ENCODE peak calls at places on chromosomes 12 and 14, in nine cellular contexts. D is effector CD4-positive, alpha-beta T cell; H is EL; P is bronchial epithelial cell; I is GM12865; K is sciatic nerve; E is AG10803; V is left kidney; O is T-helper 17 cell. B is an unnamed sample.
A peak's percentile ranks its signal among the peaks of the same experiment; 100 is the strongest.

GRCh38 chr12:7069386-7069785 is 8.9 kb downstream of the C1S start:
- DNase-seq in V (no peak), H (no peak), E (no peak), D (no peak), K (peak; percentile 27), I (no peak), O (no peak), P (no peak), B (no peak)

GRCh38 chr12:52691076-52691764 is 11.0 kb upstream of the KRT1 start:
- DNase-seq in H (no peak), E (no peak), K (no peak), O (peak; percentile 19), I (no peak), P (no peak), D (peak; percentile 33), V (peak; percentile 59), B (peak; percentile 42)

GRCh38 chr12:76637807-76638206 is 78.2 kb upstream of the OSBPL8 start:
- DNase-seq in H (peak; percentile 77), D (no peak), O (no peak), I (no peak), P (peak; percentile 94), K (no peak), V (no peak), E (peak; percentile 55), B (no peak)

GRCh38 chr12:1837541-1838206 is 17.3 kb downstream of the LRTM2 start:
- DNase-seq in E (peak; percentile 7), P (no peak), K (no peak), D (no peak), I (no peak), H (peak; percentile 83), O (no peak), V (peak; percentile 43), B (no peak)

GRCh38 chr12:11763760-11764520 is 114.5 kb downstream of the ETV6 start:
- DNase-seq in E (peak; percentile 93), D (no peak), P (no peak), I (no peak), K (no peak), V (peak; percentile 45), H (peak; percentile 87), O (no peak), B (no peak)

GRCh38 chr14:65446159-65446558 is 33.6 kb downstream of the FUT8 start:
- DNase-seq in V (no peak), P (peak; percentile 83), K (no peak), E (peak; percentile 44), I (no peak), O (no peak), D (no peak), H (peak; percentile 56), B (no peak)

GRCh38 chr14:103204852-103205540 is 81.7 kb downstream of the TNFAIP2 start:
- DNase-seq in D (no peak), H (no peak), P (peak; percentile 12), V (no peak), O (no peak), E (peak; percentile 27), K (peak; percentile 2), I (no peak), B (no peak)

GRCh38 chr14:57435923-57436322 is 45.5 kb downstream of the NAA30 start:
- DNase-seq in E (no peak), O (no peak), D (no peak), K (no peak), P (no peak), V (no peak), H (no peak), I (no peak), B (no peak)

GRCh38 chr14:53882684-53883083 is 73.9 kb downstream of the BMP4 start:
- DNase-seq in D (no peak), V (no peak), O (no peak), P (no peak), E (no peak), H (no peak), K (no peak), I (peak; percentile 82), B (no peak)

GRCh38 chr12:2640709-2641108 is 154.1 kb upstream of the FKBP4 start:
- DNase-seq in E (peak; percentile 95), H (peak; percentile 95), I (no peak), D (no peak), O (no peak), K (peak; percentile 63), V (peak; percentile 44), P (peak; percentile 89), B (no peak)

GRCh38 chr12:48940181-48940580 is 14.9 kb upstream of the FKBP11 start:
- DNase-seq in H (no peak), D (no peak), O (no peak), V (no peak), K (no peak), E (no peak), I (no peak), P (no peak), B (no peak)

GRCh38 chr12:22334696-22335290 is at the start of gene ST8SIA1:
- DNase-seq in P (no peak), K (peak; percentile 62), D (peak; percentile 63), O (peak; percentile 53), V (peak; percentile 77), I (peak; percentile 33), H (peak; percentile 10), E (peak; percentile 15), B (peak; percentile 60)

GRCh38 chr12:9745191-9745590 is 12.3 kb upstream of the CLECL1 start:
- DNase-seq in I (no peak), K (no peak), H (no peak), E (peak; percentile 4), P (no peak), V (peak; percentile 85), O (no peak), D (no peak), B (no peak)

GRCh38 chr14:64074961-64075619 is 219.1 kb downstream of the ESR2 start:
- DNase-seq in V (peak; percentile 22), I (no peak), H (peak; percentile 51), O (no peak), P (peak; percentile 93), E (peak; percentile 52), D (no peak), K (no peak), B (no peak)

GRCh38 chr12:47845066-47845465 is 25.4 kb upstream of the HDAC7 start:
- DNase-seq in E (no peak), K (no peak), I (no peak), O (no peak), V (no peak), H (no peak), P (no peak), D (no peak), B (no peak)

GRCh38 chr12:90253674-90254181 is 545.1 kb upstream of the ATP2B1 start:
- DNase-seq in E (peak; percentile 93), K (peak; percentile 62), H (peak; percentile 92), I (peak; percentile 92), O (no peak), V (peak; percentile 43), P (peak; percentile 97), D (peak; percentile 2), B (peak; percentile 2)

GRCh38 chr14:90985601-90986242 is 74.7 kb downstream of the RPS6KA5 start:
- DNase-seq in I (peak; percentile 45), D (no peak), O (no peak), P (no peak), V (no peak), E (no peak), H (no peak), K (no peak), B (no peak)

GRCh38 chr14:90291699-90292098 is 35.3 kb downstream of the PSMC1 start:
- DNase-seq in I (no peak), H (peak; percentile 65), D (no peak), K (no peak), O (no peak), V (no peak), E (no peak), P (no peak), B (no peak)

GRCh38 chr14:75184039-75184438 is 7.6 kb upstream of the TMED10 start:
- DNase-seq in O (no peak), E (no peak), P (no peak), H (no peak), V (no peak), D (no peak), I (no peak), K (no peak), B (no peak)